ENCODE peak calls at places on chromosomes 2 and 18, in seven cellular contexts. W is CD4-positive, alpha-beta memory T cell; K is A549; R is fibroblast of lung; U is IMR-90; L is effector memory CD4-positive, alpha-beta T cell; N is HCT116. G is an unnamed sample.

GRCh38 chr2:216115224-216115582 is 6.1 kb downstream of the XRCC5 start:
- DNase-seq in W (no peak), K (peak; percentile 13), R (no peak), U (no peak), L (no peak), N (no peak), G (no peak)

GRCh38 chr2:234164499-234165409 is 114.3 kb downstream of the SPP2 start:
- DNase-seq in W (peak; percentile 47), K (no peak), R (no peak), U (no peak), L (peak; percentile 47), N (no peak), G (peak; percentile 63)

GRCh38 chr18:43744960-43745740 is 467.9 kb upstream of the SYT4 start:
- DNase-seq in W (no peak), K (no peak), R (no peak), U (no peak), L (no peak), N (no peak), G (no peak)

GRCh38 chr2:12317853-12318426 is 398.8 kb upstream of the TRIB2 start:
- DNase-seq in W (no peak), K (no peak), R (peak; percentile 98), U (peak; percentile 96), L (no peak), N (no peak), G (no peak)

GRCh38 chr2:40325111-40325510 is 126.8 kb downstream of the SLC8A1 start:
- DNase-seq in W (no peak), K (no peak), R (no peak), U (no peak), L (no peak), N (no peak), G (no peak)

GRCh38 chr2:98909381-98910211 is 26.4 kb downstream of the CRACDL start:
- DNase-seq in W (no peak), K (no peak), R (peak; percentile 91), U (peak; percentile 85), L (no peak), N (no peak), G (no peak)

GRCh38 chr18:70216788-70217187 is 11.3 kb upstream of the RTTN start:
- DNase-seq in W (no peak), K (no peak), R (no peak), U (peak; percentile 69), L (no peak), N (no peak), G (no peak)

GRCh38 chr2:120798569-120799215 is 63.0 kb downstream of the GLI2 start:
- DNase-seq in W (no peak), K (no peak), R (no peak), U (no peak), L (no peak), N (no peak), G (no peak)

GRCh38 chr2:106020821-106021316 is 173.2 kb downstream of the UXS1 start:
- DNase-seq in W (no peak), K (no peak), R (no peak), U (no peak), L (no peak), N (no peak), G (no peak)

GRCh38 chr18:49024808-49025361 is 74.1 kb upstream of the SMAD7 start:
- DNase-seq in W (no peak), K (no peak), R (no peak), U (no peak), L (no peak), N (no peak), G (no peak)

GRCh38 chr2:173199303-173199702 is 123.7 kb downstream of the MAP3K20 start:
- DNase-seq in W (no peak), K (no peak), R (no peak), U (no peak), L (no peak), N (no peak), G (no peak)

GRCh38 chr18:36381075-36381474 is 83.6 kb downstream of the FHOD3 start:
- DNase-seq in W (no peak), K (no peak), R (no peak), U (no peak), L (no peak), N (no peak), G (no peak)

DNA sequence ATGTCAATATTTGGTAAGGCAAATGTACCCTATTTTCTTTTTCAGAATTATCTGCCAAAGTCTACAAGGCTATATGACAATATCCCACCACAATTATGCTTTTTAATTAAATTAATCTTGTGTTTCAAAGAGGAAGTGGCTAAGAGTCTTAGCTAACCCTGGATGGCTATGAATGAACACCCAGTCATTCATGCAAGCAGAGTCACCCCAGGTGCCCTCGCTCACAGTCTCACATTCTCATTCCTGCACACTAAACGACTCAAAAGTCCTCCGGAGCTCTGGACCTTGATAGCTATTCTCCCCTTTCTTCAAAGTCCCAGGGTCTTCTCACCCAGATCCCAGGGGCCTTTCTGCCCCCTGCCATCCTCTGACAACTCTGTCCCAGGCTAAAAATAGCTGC is 42.1 kb upstream of the MRPL19 start:
- DNase-seq in W (no peak), K (no peak), R (no peak), U (peak; percentile 31), L (no peak), N (no peak), G (no peak)
- H3K4me1 ChIP-seq in W (peaks cover 5% of the 10 kb centered on the region), K (peaks cover 73% of the 10 kb centered on the region), R (peaks cover 21% of the 10 kb centered on the region), U (peaks cover 26% of the 10 kb centered on the region), L (peaks cover 3% of the 10 kb centered on the region), N (peaks cover 10% of the 10 kb centered on the region), G (peaks cover 4% of the 10 kb centered on the region)

GRCh38 chr18:577606-578005 is 2.6 kb upstream of the CETN1 start:
- DNase-seq in W (no peak), K (no peak), R (peak; percentile 9), U (no peak), L (no peak), N (no peak), G (no peak)

GRCh38 chr18:574456-575228 is 5.5 kb upstream of the CETN1 start:
- DNase-seq in W (no peak), K (no peak), R (no peak), U (no peak), L (no peak), N (no peak), G (no peak)

GRCh38 chr18:580154-580553 is at the start of gene CETN1:
- DNase-seq in W (no peak), K (no peak), R (no peak), U (no peak), L (no peak), N (no peak), G (no peak)

GRCh38 chr18:573385-573784 is 6.8 kb upstream of the CETN1 start:
- DNase-seq in W (no peak), K (no peak), R (no peak), U (no peak), L (no peak), N (no peak), G (no peak)

GRCh38 chr18:576924-577323 is 3.3 kb upstream of the CETN1 start:
- DNase-seq in W (no peak), K (no peak), R (no peak), U (no peak), L (no peak), N (no peak), G (no peak)
- H3K4me1 ChIP-seq in W (no peaks in the 10 kb centered on the region), K (no peaks in the 10 kb centered on the region), R (no peaks in the 10 kb centered on the region), U (no peaks in the 10 kb centered on the region), L (no peaks in the 10 kb centered on the region), N (no peaks in the 10 kb centered on the region), G (no peaks in the 10 kb centered on the region)

GRCh38 chr2:237818066-237818473 is 19.5 kb downstream of the RBM44 start:
- DNase-seq in W (no peak), K (no peak), R (peak; percentile 65), U (peak; percentile 45), L (no peak), N (no peak), G (no peak)
- H3K4me1 ChIP-seq in W (no peaks in the 10 kb centered on the region), K (no peaks in the 10 kb centered on the region), R (no peaks in the 10 kb centered on the region), U (no peaks in the 10 kb centered on the region), L (no peaks in the 10 kb centered on the region), N (no peaks in the 10 kb centered on the region), G (no peaks in the 10 kb centered on the region)

GRCh38 chr2:199868431-199869226 is 17.6 kb upstream of the FTCDNL1 start:
- DNase-seq in W (no peak), K (no peak), R (no peak), U (no peak), L (no peak), N (no peak), G (no peak)
- H3K4me1 ChIP-seq in W (no peaks in the 10 kb centered on the region), K (no peaks in the 10 kb centered on the region), R (no peaks in the 10 kb centered on the region), U (no peaks in the 10 kb centered on the region), L (no peaks in the 10 kb centered on the region), N (no peaks in the 10 kb centered on the region), G (no peaks in the 10 kb centered on the region)

G was measured in CD8-positive, alpha-beta T cell.